ENCODE peak calls at places on chromosomes 1 and 21, in nine cellular contexts. I is adipocyte; D is lower lobe of right lung; H is lower leg skin; Q is pancreas; X is IMR-90; O is CD8-positive, alpha-beta memory T cell; L is right cardiac atrium; K is AG04450. N is an unnamed sample.

GRCh38 chr1:109644670-109645069 is 11.2 kb upstream of the GSTM4 start:
- DNase-seq in L (no peak), D (no peak), X (peak; percentile 81), K (no peak), Q (no peak), O (no peak), H (no peak), I (no peak), N (no peak)

GRCh38 chr1:214386747-214387146 is 105.8 kb downstream of the SMYD2 start:
- DNase-seq in Q (no peak), L (no peak), D (no peak), O (no peak), K (no peak), H (no peak), I (no peak), X (peak; percentile 42), N (no peak)

GRCh38 chr1:54350360-54350759 is 55.8 kb downstream of the SSBP3 start:
- DNase-seq in I (no peak), D (no peak), O (no peak), K (no peak), L (no peak), H (no peak), Q (no peak), X (no peak), N (peak; percentile 1)

GRCh38 chr1:109399326-109399957 is 1.7 kb upstream of the SORT1 start:
- DNase-seq in D (no peak), H (no peak), X (peak; percentile 59), K (peak; percentile 23), I (peak; percentile 86), O (no peak), Q (no peak), L (no peak), N (no peak)

GRCh38 chr1:206751891-206752290 is 18.7 kb upstream of the IL19 start:
- DNase-seq in I (no peak), Q (no peak), H (no peak), K (no peak), O (no peak), X (no peak), D (no peak), L (no peak), N (no peak)

GRCh38 chr1:109392788-109393580 is 4.7 kb downstream of the SORT1 start:
- DNase-seq in Q (peak; percentile 36), L (peak; percentile 85), X (peak; percentile 81), O (no peak), I (peak; percentile 75), K (peak; percentile 60), D (peak; percentile 78), H (no peak), N (peak; percentile 75)

GRCh38 chr1:206480211-206480610 is 9.9 kb downstream of the IKBKE start:
- DNase-seq in Q (no peak), H (no peak), X (no peak), I (no peak), L (no peak), D (no peak), O (no peak), K (no peak), N (no peak)

GRCh38 chr1:143610196-143610595 is 361.6 kb downstream of the FAM72C start:
- DNase-seq in I (no peak), H (no peak), X (no peak), O (no peak), D (no peak), K (no peak), Q (no peak), L (no peak), N (no peak)

GRCh38 chr1:54812801-54813478 is 11.8 kb upstream of the TTC22 start:
- DNase-seq in H (no peak), X (no peak), Q (no peak), D (no peak), L (no peak), I (no peak), K (no peak), O (no peak), N (no peak)

GRCh38 chr1:9787702-9788101 is 36.1 kb downstream of the CLSTN1 start:
- DNase-seq in O (peak; percentile 12), K (no peak), X (no peak), L (no peak), H (no peak), Q (no peak), I (no peak), D (no peak), N (no peak)

GRCh38 chr1:37575692-37576091 is 19.0 kb downstream of the DNALI1 start:
- DNase-seq in H (no peak), L (no peak), I (peak; percentile 64), O (no peak), K (no peak), Q (no peak), D (no peak), X (peak; percentile 28), N (no peak)

GRCh38 chr21:41763398-41763931 is 3.4 kb downstream of the RIPK4 start:
- DNase-seq in I (no peak), K (no peak), Q (no peak), X (no peak), D (no peak), H (peak; percentile 56), O (no peak), L (no peak), N (no peak)

GRCh38 chr1:42431514-42431913 is 24.3 kb downstream of the ZMYND12 start:
- DNase-seq in Q (no peak), O (no peak), X (no peak), D (no peak), H (no peak), K (no peak), L (no peak), I (no peak), N (no peak)

GRCh38 chr1:215376544-215377264 is 190.4 kb upstream of the KCTD3 start:
- DNase-seq in Q (no peak), H (peak; percentile 30), X (no peak), L (no peak), D (no peak), K (no peak), O (no peak), I (peak; percentile 80), N (peak; percentile 11)

GRCh38 chr1:240790851-240791250 is 178.9 kb upstream of the GREM2 start:
- DNase-seq in X (peak; percentile 21), I (peak; percentile 57), O (no peak), K (no peak), H (no peak), L (no peak), Q (no peak), D (no peak), N (no peak)

GRCh38 chr1:62142550-62142949 is 52.1 kb upstream of the L1TD1 start:
- DNase-seq in I (peak; percentile 37), L (no peak), K (no peak), O (no peak), X (no peak), H (no peak), Q (no peak), D (no peak), N (peak; percentile 27)

GRCh38 chr21:45154511-45155508 is 80.4 kb downstream of the ADARB1 start:
- DNase-seq in Q (no peak), X (peak; percentile 87), L (no peak), H (peak; percentile 11), K (no peak), I (peak; percentile 52), D (no peak), O (no peak), N (no peak)

GRCh38 chr1:115507256-115507589 is 134.5 kb upstream of the VANGL1 start:
- DNase-seq in H (no peak), I (peak; percentile 43), K (no peak), X (peak; percentile 63), D (no peak), L (peak; percentile 22), Q (no peak), O (no peak), N (no peak)

GRCh38 chr1:231724876-231725647 is 98.5 kb downstream of the DISC1 start:
- DNase-seq in X (peak; percentile 36), D (peak; percentile 44), I (peak; percentile 32), L (peak; percentile 45), O (no peak), K (no peak), Q (no peak), H (no peak), N (no peak)
- H3K4me3 ChIP-seq in X (no peak overlapping the region), D (no peak overlapping the region), I (no peak overlapping the region), L (no peak overlapping the region), O (no peak overlapping the region), K (no peak overlapping the region), Q (no peak overlapping the region), H (no peak overlapping the region), N (no peak overlapping the region)

DNA sequence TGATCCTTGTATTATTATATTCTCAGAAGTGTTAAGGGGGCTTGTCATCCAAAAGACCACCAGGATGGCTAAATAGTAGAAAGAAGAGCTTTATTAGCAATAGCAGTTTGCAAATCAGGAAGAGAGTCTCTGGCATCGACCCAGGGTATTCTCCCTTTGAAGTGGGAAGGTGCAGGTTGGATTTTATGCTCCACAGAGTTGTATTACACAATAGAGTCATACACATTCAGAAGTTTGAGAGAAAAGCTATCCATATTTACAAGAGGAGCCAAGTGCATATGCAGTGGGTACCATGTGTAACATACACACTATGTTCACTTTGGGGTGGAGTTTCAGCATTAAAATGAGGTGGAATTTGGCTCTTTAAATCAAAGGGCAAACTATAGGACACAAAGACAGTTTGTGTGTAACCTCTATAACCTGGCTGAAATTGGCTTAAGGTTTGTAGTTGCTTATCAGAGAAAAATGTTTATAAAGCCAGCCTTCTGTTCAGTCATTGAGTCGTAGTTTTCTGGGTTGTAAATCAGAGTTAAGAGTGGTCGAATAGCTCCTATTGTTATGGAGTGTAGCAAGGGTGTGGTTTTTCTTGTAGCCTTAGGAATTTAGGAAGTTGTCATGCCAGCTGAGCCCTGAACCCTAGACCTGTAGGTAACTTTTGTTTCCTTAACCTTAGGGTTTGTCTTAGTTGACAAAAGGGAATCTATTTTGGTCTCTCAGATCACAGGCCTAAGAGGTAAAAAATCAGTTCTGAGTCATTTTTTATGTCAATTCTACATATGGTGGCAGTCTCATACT is 125.3 kb downstream of the DNM3 start:
- DNase-seq in O (no peak), L (no peak), D (no peak), I (no peak), H (no peak), K (no peak), Q (no peak), X (no peak), N (no peak)
- H3K4me3 ChIP-seq in O (no peak overlapping the region), L (no peak overlapping the region), D (no peak overlapping the region), I (no peak overlapping the region), H (no peak overlapping the region), K (no peak overlapping the region), Q (no peak overlapping the region), X (no peak overlapping the region), N (no peak overlapping the region)

GRCh38 chr1:2415337-2415736 is 3.0 kb upstream of the PEX10 start:
- DNase-seq in Q (no peak), H (no peak), L (peak; percentile 52), K (no peak), D (no peak), O (no peak), X (no peak), I (no peak), N (no peak)
- H3K4me3 ChIP-seq in Q (no peak overlapping the region), H (no peak overlapping the region), L (no peak overlapping the region), K (no peak overlapping the region), D (peak overlapping the region; percentile 34), O (peak overlapping the region; percentile 63), X (no peak overlapping the region), I (no peak overlapping the region), N (no peak overlapping the region)

DNA sequence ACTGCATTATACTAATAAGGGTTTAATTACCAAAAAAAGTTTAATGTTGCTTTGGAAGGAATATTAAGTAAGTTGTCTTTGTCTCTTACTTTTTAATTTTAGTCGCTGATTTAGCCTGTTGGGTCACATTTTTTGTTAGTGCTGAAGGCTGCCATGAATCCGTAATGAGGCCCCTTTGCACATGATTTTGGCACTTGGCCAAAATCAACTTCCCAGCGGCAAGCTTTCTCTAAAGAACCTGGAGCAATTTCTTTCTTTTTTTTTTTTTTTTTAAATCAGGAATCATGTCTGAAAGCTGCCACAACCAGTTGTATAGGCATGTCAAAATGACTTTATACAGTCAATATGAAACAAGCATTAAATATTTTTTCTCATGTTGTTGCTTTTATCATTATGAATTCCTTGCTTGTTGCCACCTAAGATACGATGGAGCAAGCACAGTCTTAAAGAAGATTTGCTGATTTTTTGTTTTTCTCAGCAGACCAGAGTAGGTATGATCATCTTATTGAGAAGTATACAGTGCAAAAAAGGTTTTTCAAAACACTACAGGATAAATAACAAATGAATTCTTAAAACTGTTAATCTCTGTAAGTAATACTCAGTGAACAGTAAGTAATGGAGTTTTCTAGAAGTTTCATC is 690.4 kb downstream of the USP25 start:
- DNase-seq in K (no peak), I (peak; percentile 49), D (no peak), Q (peak; percentile 39), H (peak; percentile 41), L (peak; percentile 79), O (no peak), X (peak; percentile 18), N (peak; percentile 56)
- H3K4me3 ChIP-seq in K (no peak overlapping the region), I (peak overlapping the region; percentile 83), D (peak overlapping the region; percentile 46), Q (peak overlapping the region; percentile 15), H (no peak overlapping the region), L (peak overlapping the region; percentile 99), O (no peak overlapping the region), X (no peak overlapping the region), N (peak overlapping the region; percentile 30)